ENCODE peak calls at places on chromosome 14, in eight cellular contexts. V, Z, X, G, N, H, R and A are unnamed samples.

GRCh38 chr14:96574633-96575191 is 72.5 kb downstream of the PAPOLA start:
- DNase-seq in V (no peak), Z (no peak), X (no peak), G (no peak), N (no peak), H (no peak), R (no peak), A (no peak)

GRCh38 chr14:93788557-93789365 is 476 bp upstream of the PRIMA1 start:
- DNase-seq in V (peak), Z (no peak), X (no peak), G (peak), N (no peak), H (no peak), R (no peak), A (peak)

GRCh38 chr14:100450736-100451135 is 127.6 kb downstream of the SLC25A47 start:
- DNase-seq in V (no peak), Z (peak), X (no peak), G (no peak), N (no peak), H (no peak), R (no peak), A (no peak)

GRCh38 chr14:103746706-103747105 is 31.1 kb downstream of the ZFYVE21 start:
- DNase-seq in V (no peak), Z (no peak), X (no peak), G (peak), N (no peak), H (no peak), R (no peak), A (no peak)

GRCh38 chr14:81208489-81208888 is 12.3 kb downstream of the GTF2A1 start:
- DNase-seq in V (no peak), Z (no peak), X (no peak), G (no peak), N (no peak), H (no peak), R (no peak), A (no peak)

GRCh38 chr14:48914382-48914781 is 671.8 kb downstream of the RPS29 start:
- DNase-seq in V (no peak), Z (no peak), X (no peak), G (no peak), N (no peak), H (no peak), R (no peak), A (no peak)

GRCh38 chr14:79064200-79064599 is 894.0 kb downstream of the NRXN3 start:
- DNase-seq in V (no peak), Z (no peak), X (no peak), G (no peak), N (no peak), H (no peak), R (no peak), A (no peak)

GRCh38 chr14:104794099-104794498 is 1.4 kb downstream of the AKT1 start:
- DNase-seq in V (peak), Z (no peak), X (peak), G (no peak), N (peak), H (peak), R (no peak), A (peak)

GRCh38 chr14:77301103-77301502 is 19.6 kb downstream of the POMT2 start:
- DNase-seq in V (peak), Z (no peak), X (peak), G (peak), N (peak), H (peak), R (peak), A (peak)

GRCh38 chr14:91270188-91270587 is 25.7 kb upstream of the GPR68 start:
- DNase-seq in V (no peak), Z (no peak), X (no peak), G (no peak), N (no peak), H (no peak), R (no peak), A (no peak)

GRCh38 chr14:91267965-91268437 is 23.5 kb upstream of the GPR68 start:
- DNase-seq in V (no peak), Z (no peak), X (peak), G (no peak), N (no peak), H (no peak), R (no peak), A (no peak)

GRCh38 chr14:91271639-91272038 is 27.1 kb upstream of the GPR68 start:
- DNase-seq in V (no peak), Z (no peak), X (no peak), G (no peak), N (no peak), H (no peak), R (no peak), A (no peak)

GRCh38 chr14:91270619-91271018 is 26.1 kb upstream of the GPR68 start:
- DNase-seq in V (no peak), Z (no peak), X (no peak), G (no peak), N (no peak), H (no peak), R (no peak), A (no peak)

DNA sequence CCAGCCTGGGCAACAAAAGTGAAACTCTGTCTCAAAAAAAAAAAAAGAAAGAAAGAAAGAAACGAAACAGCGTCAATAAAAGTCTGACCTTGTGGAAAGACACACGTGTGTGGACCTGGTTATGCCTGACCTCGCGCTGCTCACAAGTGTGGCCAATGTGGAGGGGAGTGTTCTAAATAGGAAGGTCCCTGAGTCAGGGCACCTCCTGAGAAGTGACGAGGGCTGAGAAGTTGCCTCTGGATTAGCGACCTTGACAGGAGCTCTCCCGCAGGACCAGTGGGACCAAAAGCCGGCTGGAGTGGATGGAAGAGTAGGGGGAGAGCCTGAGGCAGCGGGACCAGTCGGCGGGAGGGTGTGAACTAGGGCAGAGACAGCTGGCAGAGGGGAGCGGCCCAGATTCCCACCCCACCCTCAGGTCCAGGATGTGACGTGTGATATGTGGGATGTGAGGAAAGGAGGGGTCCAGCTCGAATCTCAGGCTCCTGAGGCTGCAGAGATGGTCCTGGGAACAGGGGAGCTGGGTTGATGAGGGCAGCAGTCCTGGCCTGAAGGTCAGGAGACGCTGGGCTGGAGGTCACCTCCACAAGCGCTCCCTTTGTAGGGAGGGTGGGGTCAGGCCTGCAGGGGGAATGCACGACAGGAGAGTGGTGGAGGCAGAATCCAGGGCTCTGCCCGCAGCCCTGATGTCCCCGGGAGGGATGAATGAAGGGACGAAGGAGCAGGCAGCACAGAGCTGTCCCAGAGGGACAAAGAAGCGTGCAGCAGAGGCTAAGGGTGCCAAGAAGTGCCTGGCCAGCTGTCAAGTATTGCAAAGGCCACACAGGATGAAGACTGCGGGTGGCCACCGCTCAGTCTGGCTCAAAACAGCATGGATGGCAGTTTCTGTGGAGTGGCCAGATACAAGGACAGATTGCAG is 24.8 kb upstream of the GPR68 start:
- DNase-seq in V (no peak), Z (no peak), X (no peak), G (no peak), N (no peak), H (no peak), R (no peak), A (no peak)
- TF ChIP-seq POLR2A in V (no peak), Z (no peak), X (no peak), G (no peak), N (no peak), H (no peak), R (no peak), A (no peak)

GRCh38 chr14:57199911-57200310 is 68.8 kb downstream of the EXOC5 start:
- DNase-seq in V (no peak), Z (no peak), X (no peak), G (no peak), N (no peak), H (no peak), R (no peak), A (no peak)
- TF ChIP-seq POLR2AphosphoS5 in V (no peak), Z (no peak), X (no peak), G (no peak), N (no peak), H (no peak), R (no peak), A (no peak)

GRCh38 chr14:24232645-24233537 is at the start of gene GMPR2:
- DNase-seq in V (no peak), Z (no peak), X (peak), G (no peak), N (no peak), H (no peak), R (no peak), A (no peak)
- TF ChIP-seq POLR2A in V (no peak), Z (no peak), X (peak), G (no peak), N (peak), H (peak), R (no peak), A (no peak)

GRCh38 chr14:39665084-39665483 is 232.9 kb upstream of the FBXO33 start:
- DNase-seq in V (no peak), Z (no peak), X (no peak), G (no peak), N (no peak), H (no peak), R (no peak), A (no peak)
- TF ChIP-seq POLR2AphosphoS5 in V (no peak), Z (no peak), X (no peak), G (no peak), N (no peak), H (no peak), R (no peak), A (no peak)

DNA sequence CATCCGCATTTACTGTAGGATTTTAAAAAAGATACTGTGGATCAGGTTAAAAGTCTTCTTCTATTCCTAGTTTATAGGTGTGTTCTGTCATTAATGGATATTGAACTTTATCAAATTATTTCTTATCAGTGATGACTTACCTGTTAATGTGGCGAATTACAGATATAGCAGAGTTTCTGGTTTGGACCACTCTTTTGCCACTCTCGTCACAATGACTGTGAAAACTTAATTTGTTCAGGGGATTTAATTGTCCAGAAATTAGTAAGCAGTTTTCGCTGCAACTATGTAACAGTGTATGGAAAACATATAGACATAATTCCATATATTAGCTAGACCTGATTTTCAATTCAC is 14.9 kb downstream of the COCH start:
- DNase-seq in V (no peak), Z (no peak), X (no peak), G (no peak), N (no peak), H (no peak), R (no peak), A (no peak)
- TF ChIP-seq POLR2A in V (no peak), Z (no peak), X (no peak), G (no peak), N (no peak), H (no peak), R (no peak), A (no peak)

GRCh38 chr14:56412453-56413434 is 166.9 kb upstream of the TMEM260 start:
- DNase-seq in V (no peak), Z (no peak), X (no peak), G (no peak), N (peak), H (no peak), R (no peak), A (no peak)
- TF ChIP-seq POLR2AphosphoS5 in V (no peak), Z (no peak), X (no peak), G (no peak), N (peak), H (no peak), R (no peak), A (no peak)

DNA sequence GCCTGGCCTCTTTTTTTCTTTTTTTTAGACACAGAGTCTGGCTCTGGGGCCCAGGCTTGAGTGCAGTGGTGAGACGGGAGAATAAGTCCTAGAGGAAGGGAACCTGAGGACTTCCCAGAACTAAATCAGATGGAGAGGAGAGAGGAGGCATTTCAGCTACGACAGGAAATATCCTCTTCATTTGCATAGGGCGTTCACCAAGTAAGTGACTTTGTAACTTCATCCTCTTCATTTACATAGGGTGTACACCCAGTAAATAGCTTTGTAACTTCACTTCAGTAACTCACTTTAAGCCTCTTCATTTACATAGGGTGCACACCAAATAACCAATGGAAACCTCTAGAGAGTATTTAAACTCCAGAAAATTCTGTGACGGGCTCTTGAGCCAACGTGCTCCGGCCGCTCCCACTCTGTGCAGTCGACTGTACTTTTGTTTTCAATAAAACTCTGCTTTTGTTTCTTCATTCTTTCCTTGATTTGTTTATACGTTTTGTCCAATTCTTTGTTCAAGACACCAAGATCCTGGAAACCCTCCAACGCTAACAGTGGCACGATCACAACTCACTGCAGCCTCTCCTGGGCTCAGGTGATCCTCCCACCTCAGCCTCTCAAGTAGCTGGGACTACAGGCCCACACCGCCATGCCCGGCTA is 21.4 kb upstream of the ANKRD9 start:
- DNase-seq in V (no peak), Z (no peak), X (no peak), G (no peak), N (no peak), H (no peak), R (no peak), A (no peak)
- TF ChIP-seq POLR2A in V (no peak), Z (no peak), X (peak), G (no peak), N (no peak), H (no peak), R (no peak), A (no peak)